ENCODE peak calls at places on chromosome 7, in eight cellular contexts. One of them, this sample, is unnamed.

GRCh38 chr7:107691713-107692112 is 31.1 kb downstream of the SLC26A4 start:
- DNase-seq in K562: no peak
- DNase-seq in IMR-90: peak
- DNase-seq in keratinocyte: no peak
- DNase-seq in HepG2: no peak
- DNase-seq in fibroblast of lung: peak
- DNase-seq in colonic mucosa: no peak
- DNase-seq in endothelial cell of umbilical vein: peak
- DNase-seq in this sample: no peak

GRCh38 chr7:68697821-68698280 is 900.4 kb upstream of the AUTS2 start:
- DNase-seq in K562: no peak
- DNase-seq in IMR-90: peak
- DNase-seq in keratinocyte: no peak
- DNase-seq in HepG2: no peak
- DNase-seq in fibroblast of lung: peak
- DNase-seq in colonic mucosa: no peak
- DNase-seq in endothelial cell of umbilical vein: no peak
- DNase-seq in this sample: no peak

GRCh38 chr7:139842414-139843210 is 13.5 kb downstream of the TBXAS1 start:
- DNase-seq in K562: no peak
- DNase-seq in IMR-90: peak
- DNase-seq in keratinocyte: no peak
- DNase-seq in HepG2: no peak
- DNase-seq in fibroblast of lung: no peak
- DNase-seq in colonic mucosa: peak
- DNase-seq in endothelial cell of umbilical vein: peak
- DNase-seq in this sample: no peak

GRCh38 chr7:2687881-2688318 is at the start of gene AMZ1:
- DNase-seq in K562: no peak
- DNase-seq in IMR-90: no peak
- DNase-seq in keratinocyte: no peak
- DNase-seq in HepG2: no peak
- DNase-seq in fibroblast of lung: no peak
- DNase-seq in colonic mucosa: no peak
- DNase-seq in endothelial cell of umbilical vein: no peak
- DNase-seq in this sample: no peak

GRCh38 chr7:28666144-28666543 is 253.8 kb downstream of the CREB5 start:
- DNase-seq in K562: no peak
- DNase-seq in IMR-90: peak
- DNase-seq in keratinocyte: peak
- DNase-seq in HepG2: no peak
- DNase-seq in fibroblast of lung: peak
- DNase-seq in colonic mucosa: no peak
- DNase-seq in endothelial cell of umbilical vein: no peak
- DNase-seq in this sample: peak

GRCh38 chr7:128874140-128875031 is 11.7 kb downstream of the ATP6V1F start:
- DNase-seq in K562: peak
- DNase-seq in IMR-90: no peak
- DNase-seq in keratinocyte: no peak
- DNase-seq in HepG2: peak
- DNase-seq in fibroblast of lung: no peak
- DNase-seq in colonic mucosa: peak
- DNase-seq in endothelial cell of umbilical vein: no peak
- DNase-seq in this sample: no peak

GRCh38 chr7:25847331-25848070 is 304.5 kb upstream of the NFE2L3 start:
- DNase-seq in K562: no peak
- DNase-seq in IMR-90: peak
- DNase-seq in keratinocyte: no peak
- DNase-seq in HepG2: no peak
- DNase-seq in fibroblast of lung: peak
- DNase-seq in colonic mucosa: no peak
- DNase-seq in endothelial cell of umbilical vein: peak
- DNase-seq in this sample: no peak

GRCh38 chr7:32033006-32033405 is 37.2 kb downstream of the PDE1C start:
- DNase-seq in K562: no peak
- DNase-seq in IMR-90: no peak
- DNase-seq in keratinocyte: no peak
- DNase-seq in HepG2: no peak
- DNase-seq in fibroblast of lung: peak
- DNase-seq in colonic mucosa: no peak
- DNase-seq in endothelial cell of umbilical vein: no peak
- DNase-seq in this sample: no peak

GRCh38 chr7:148299335-148299734 is 291.2 kb upstream of the C7orf33 start:
- DNase-seq in K562: no peak
- DNase-seq in IMR-90: no peak
- DNase-seq in keratinocyte: no peak
- DNase-seq in HepG2: peak
- DNase-seq in fibroblast of lung: no peak
- DNase-seq in colonic mucosa: no peak
- DNase-seq in endothelial cell of umbilical vein: no peak
- DNase-seq in this sample: no peak

GRCh38 chr7:83413425-83413824 is 235.5 kb downstream of the SEMA3E start:
- DNase-seq in K562: no peak
- DNase-seq in IMR-90: peak
- DNase-seq in keratinocyte: no peak
- DNase-seq in HepG2: no peak
- DNase-seq in fibroblast of lung: peak
- DNase-seq in colonic mucosa: no peak
- DNase-seq in endothelial cell of umbilical vein: no peak
- DNase-seq in this sample: peak

GRCh38 chr7:151539055-151539714 is 19.5 kb upstream of the RHEB start:
- DNase-seq in K562: no peak
- DNase-seq in IMR-90: peak
- DNase-seq in keratinocyte: no peak
- DNase-seq in HepG2: no peak
- DNase-seq in fibroblast of lung: peak
- DNase-seq in colonic mucosa: no peak
- DNase-seq in endothelial cell of umbilical vein: no peak
- DNase-seq in this sample: no peak

GRCh38 chr7:91310829-91311460 is 46.7 kb downstream of the FZD1 start:
- DNase-seq in K562: no peak
- DNase-seq in IMR-90: peak
- DNase-seq in keratinocyte: no peak
- DNase-seq in HepG2: no peak
- DNase-seq in fibroblast of lung: peak
- DNase-seq in colonic mucosa: peak
- DNase-seq in endothelial cell of umbilical vein: no peak
- DNase-seq in this sample: peak

GRCh38 chr7:3791327-3791726 is 490.3 kb downstream of the SDK1 start:
- DNase-seq in K562: no peak
- DNase-seq in IMR-90: no peak
- DNase-seq in keratinocyte: no peak
- DNase-seq in HepG2: no peak
- DNase-seq in fibroblast of lung: no peak
- DNase-seq in colonic mucosa: no peak
- DNase-seq in endothelial cell of umbilical vein: no peak
- DNase-seq in this sample: no peak

GRCh38 chr7:27689045-27689877 is 26.6 kb upstream of the HIBADH start:
- DNase-seq in K562: peak
- DNase-seq in IMR-90: peak
- DNase-seq in keratinocyte: no peak
- DNase-seq in HepG2: peak
- DNase-seq in fibroblast of lung: no peak
- DNase-seq in colonic mucosa: peak
- DNase-seq in endothelial cell of umbilical vein: peak
- DNase-seq in this sample: peak

GRCh38 chr7:104529567-104529966 is 201.2 kb downstream of the LHFPL3 start:
- DNase-seq in K562: no peak
- DNase-seq in IMR-90: no peak
- DNase-seq in keratinocyte: no peak
- DNase-seq in HepG2: no peak
- DNase-seq in fibroblast of lung: no peak
- DNase-seq in colonic mucosa: no peak
- DNase-seq in endothelial cell of umbilical vein: no peak
- DNase-seq in this sample: no peak
- TF ChIP-seq CTCF in K562: no peak
- TF ChIP-seq CTCF in IMR-90: no peak
- TF ChIP-seq CTCF in keratinocyte: no peak
- TF ChIP-seq CTCF in HepG2: no peak
- TF ChIP-seq CTCF in fibroblast of lung: no peak
- TF ChIP-seq CTCF in colonic mucosa: no peak
- TF ChIP-seq CTCF in endothelial cell of umbilical vein: no peak
- TF ChIP-seq CTCF in this sample: no peak

GRCh38 chr7:20219446-20220292 is 2.5 kb upstream of the MACC1 start:
- DNase-seq in K562: peak
- DNase-seq in IMR-90: peak
- DNase-seq in keratinocyte: no peak
- DNase-seq in HepG2: peak
- DNase-seq in fibroblast of lung: peak
- DNase-seq in colonic mucosa: peak
- DNase-seq in endothelial cell of umbilical vein: peak
- DNase-seq in this sample: peak

GRCh38 chr7:20222219-20222828 is 5.1 kb upstream of the MACC1 start:
- DNase-seq in K562: peak
- DNase-seq in IMR-90: no peak
- DNase-seq in keratinocyte: no peak
- DNase-seq in HepG2: no peak
- DNase-seq in fibroblast of lung: no peak
- DNase-seq in colonic mucosa: no peak
- DNase-seq in endothelial cell of umbilical vein: no peak
- DNase-seq in this sample: no peak

GRCh38 chr7:20219062-20219445 is 1.9 kb upstream of the MACC1 start:
- DNase-seq in K562: no peak
- DNase-seq in IMR-90: no peak
- DNase-seq in keratinocyte: no peak
- DNase-seq in HepG2: no peak
- DNase-seq in fibroblast of lung: no peak
- DNase-seq in colonic mucosa: no peak
- DNase-seq in endothelial cell of umbilical vein: no peak
- DNase-seq in this sample: no peak

GRCh38 chr7:20220293-20220755 is 3.1 kb upstream of the MACC1 start:
- DNase-seq in K562: peak
- DNase-seq in IMR-90: no peak
- DNase-seq in keratinocyte: no peak
- DNase-seq in HepG2: no peak
- DNase-seq in fibroblast of lung: no peak
- DNase-seq in colonic mucosa: no peak
- DNase-seq in endothelial cell of umbilical vein: no peak
- DNase-seq in this sample: no peak

GRCh38 chr7:20220824-20221547 is 3.8 kb upstream of the MACC1 start:
- DNase-seq in K562: peak
- DNase-seq in IMR-90: peak
- DNase-seq in keratinocyte: no peak
- DNase-seq in HepG2: no peak
- DNase-seq in fibroblast of lung: peak
- DNase-seq in colonic mucosa: no peak
- DNase-seq in endothelial cell of umbilical vein: no peak
- DNase-seq in this sample: peak
- H3K9ac ChIP-seq in K562: no peak
- H3K9ac ChIP-seq in IMR-90: no peak
- H3K9ac ChIP-seq in keratinocyte: no peak
- H3K9ac ChIP-seq in HepG2: peak
- H3K9ac ChIP-seq in fibroblast of lung: no peak
- H3K9ac ChIP-seq in colonic mucosa: peak
- H3K9ac ChIP-seq in endothelial cell of umbilical vein: no peak
- H3K9ac ChIP-seq in this sample: no peak

DNA sequence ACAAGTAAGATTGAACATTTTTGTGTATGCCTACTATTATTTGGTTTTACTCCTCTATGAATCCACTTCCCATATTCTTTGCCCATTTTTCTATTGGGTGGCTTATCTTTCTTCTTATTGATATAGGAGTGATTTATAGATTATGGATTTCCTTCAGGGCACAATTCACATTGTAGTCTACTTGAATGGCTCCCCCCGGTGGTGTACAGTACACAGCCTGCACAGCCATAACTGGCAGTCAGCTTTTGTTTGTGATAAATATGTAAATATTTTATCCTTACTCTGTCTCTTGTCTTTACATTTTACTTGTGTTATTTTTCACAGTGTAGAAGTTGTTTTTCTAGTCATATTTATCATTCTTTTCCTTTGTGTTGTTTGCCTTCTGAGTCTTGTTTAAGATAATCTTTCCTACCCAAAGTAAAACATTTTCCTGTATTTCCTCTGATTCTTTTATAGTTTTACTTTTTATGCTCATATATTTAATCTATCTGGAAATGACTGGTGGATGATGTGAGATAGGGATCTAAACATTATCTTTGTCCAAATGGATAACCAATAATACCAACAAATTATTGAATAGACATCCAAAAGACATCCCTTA is 23.9 kb upstream of the CALD1 start:
- DNase-seq in K562: peak
- DNase-seq in IMR-90: no peak
- DNase-seq in keratinocyte: no peak
- DNase-seq in HepG2: no peak
- DNase-seq in fibroblast of lung: peak
- DNase-seq in colonic mucosa: no peak
- DNase-seq in endothelial cell of umbilical vein: peak
- DNase-seq in this sample: no peak
- TF ChIP-seq CTCF in K562: peak
- TF ChIP-seq CTCF in IMR-90: peak
- TF ChIP-seq CTCF in keratinocyte: peak
- TF ChIP-seq CTCF in HepG2: no peak
- TF ChIP-seq CTCF in fibroblast of lung: peak
- TF ChIP-seq CTCF in colonic mucosa: no peak
- TF ChIP-seq CTCF in endothelial cell of umbilical vein: peak
- TF ChIP-seq CTCF in this sample: peak

DNA sequence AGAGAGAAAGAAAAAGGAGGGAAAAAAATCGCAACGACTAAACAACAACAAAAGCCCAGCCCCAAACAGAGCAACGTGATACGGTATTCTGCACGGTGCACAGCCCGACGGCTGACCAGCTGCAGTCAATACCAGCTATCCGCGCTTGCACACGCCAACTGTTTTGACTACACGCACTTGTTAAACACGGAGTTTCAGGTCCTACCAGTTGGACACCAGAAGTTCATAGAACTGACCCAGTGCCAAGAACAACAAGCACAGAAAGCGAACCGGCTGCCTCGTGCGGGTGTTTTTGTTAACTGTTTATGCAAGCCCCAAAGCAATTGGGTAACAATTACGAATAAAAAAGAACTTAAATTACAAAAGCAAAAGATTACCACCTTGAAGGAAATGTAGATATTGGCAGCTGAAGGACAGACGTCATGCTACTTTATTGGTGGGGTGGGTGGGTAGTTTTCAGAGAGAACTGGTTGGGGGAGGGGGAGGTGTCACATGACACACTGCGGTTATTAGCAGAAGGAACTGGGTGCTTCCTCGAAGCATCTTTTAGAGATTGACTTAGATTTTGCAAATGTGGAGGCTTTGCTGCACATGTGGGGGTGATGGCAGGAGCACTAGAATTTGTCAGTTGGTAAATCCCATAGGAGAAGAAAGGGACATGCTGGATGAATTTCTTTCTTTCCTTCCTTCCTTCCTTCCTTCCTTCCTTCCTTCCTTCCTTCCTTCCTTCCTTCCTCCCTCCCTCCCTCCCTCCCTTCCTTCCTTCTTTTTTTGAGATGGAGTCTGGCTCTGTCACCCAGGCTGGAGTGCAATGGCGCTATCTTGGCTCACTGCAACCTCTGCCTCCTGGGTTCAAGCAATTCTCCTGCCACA is 110.6 kb upstream of the EFCAB10 start:
- DNase-seq in K562: no peak
- DNase-seq in IMR-90: peak
- DNase-seq in keratinocyte: no peak
- DNase-seq in HepG2: no peak
- DNase-seq in fibroblast of lung: peak
- DNase-seq in colonic mucosa: peak
- DNase-seq in endothelial cell of umbilical vein: peak
- DNase-seq in this sample: peak
- H3K9ac ChIP-seq in K562: peak
- H3K9ac ChIP-seq in IMR-90: peak
- H3K9ac ChIP-seq in keratinocyte: no peak
- H3K9ac ChIP-seq in HepG2: no peak
- H3K9ac ChIP-seq in fibroblast of lung: no peak
- H3K9ac ChIP-seq in colonic mucosa: peak
- H3K9ac ChIP-seq in endothelial cell of umbilical vein: peak
- H3K9ac ChIP-seq in this sample: no peak